ENCODE peak calls at places on chromosomes 7 and 10, in four cellular contexts. Q is A549, G is K562, N is GM12878. K is an unnamed sample.

GRCh38 chr10:112913661-112914287 is 36.3 kb upstream of the TCF7L2 start:
- DNase-seq in Q (no peak), G (no peak), N (no peak), K (no peak)

GRCh38 chr10:510415-510881 is 179.0 kb downstream of the DIP2C start:
- DNase-seq in Q (no peak), G (no peak), N (no peak), K (no peak)

GRCh38 chr7:147833549-147833948 is 757.0 kb upstream of the C7orf33 start:
- DNase-seq in Q (peak), G (no peak), N (no peak), K (no peak)

GRCh38 chr7:126700807-126701604 is 551.7 kb downstream of the GRM8 start:
- DNase-seq in Q (peak), G (peak), N (peak), K (peak)

GRCh38 chr10:1116051-1116450 is 59.9 kb downstream of the WDR37 start:
- DNase-seq in Q (no peak), G (no peak), N (no peak), K (no peak)

GRCh38 chr10:89398003-89398749 is 5.8 kb downstream of the IFIT1 start:
- DNase-seq in Q (peak), G (no peak), N (no peak), K (no peak)

GRCh38 chr10:129305046-129305445 is 162.0 kb upstream of the MGMT start:
- DNase-seq in Q (no peak), G (no peak), N (no peak), K (no peak)

GRCh38 chr7:41732279-41733062 is 29.6 kb upstream of the INHBA start:
- DNase-seq in Q (no peak), G (no peak), N (no peak), K (no peak)

GRCh38 chr7:157392256-157393037 is 55.6 kb downstream of the DNAJB6 start:
- DNase-seq in Q (no peak), G (no peak), N (no peak), K (no peak)

GRCh38 chr7:105621617-105622016 is 40.3 kb upstream of the EFCAB10 start:
- DNase-seq in Q (no peak), G (no peak), N (no peak), K (no peak)

GRCh38 chr7:98802088-98802780 is 67.6 kb downstream of the TMEM130 start:
- DNase-seq in Q (peak), G (peak), N (peak), K (peak)

GRCh38 chr7:71615017-71615416 is 483.1 kb downstream of the GALNT17 start:
- DNase-seq in Q (no peak), G (no peak), N (no peak), K (no peak)

GRCh38 chr7:69042138-69042537 is 556.1 kb upstream of the AUTS2 start:
- DNase-seq in Q (no peak), G (no peak), N (no peak), K (no peak)

GRCh38 chr10:480928-481551 is 208.4 kb downstream of the DIP2C start:
- DNase-seq in Q (no peak), G (no peak), N (no peak), K (no peak)

GRCh38 chr7:28130277-28130676 is 50.3 kb downstream of the JAZF1 start:
- DNase-seq in Q (no peak), G (no peak), N (no peak), K (no peak)

GRCh38 chr7:3095046-3095445 is 51.4 kb upstream of the CARD11 start:
- DNase-seq in Q (no peak), G (no peak), N (no peak), K (no peak)

GRCh38 chr7:151125835-151126481 is 39.7 kb downstream of the AGAP3 start:
- DNase-seq in Q (no peak), G (peak), N (no peak), K (no peak)

GRCh38 chr10:100370561-100370975 is 23.5 kb downstream of the SCD start:
- DNase-seq in Q (peak), G (no peak), N (no peak), K (peak)

GRCh38 chr7:99258501-99258900 is 14.1 kb upstream of the MYH16 start:
- DNase-seq in Q (no peak), G (no peak), N (no peak), K (no peak)

GRCh38 chr10:48439031-48439430 is 132.6 kb downstream of the MAPK8 start:
- DNase-seq in Q (no peak), G (no peak), N (no peak), K (no peak)

GRCh38 chr10:48442090-48442808 is 135.8 kb downstream of the MAPK8 start:
- DNase-seq in Q (no peak), G (no peak), N (no peak), K (no peak)

GRCh38 chr10:48439581-48440041 is 133.1 kb downstream of the MAPK8 start:
- DNase-seq in Q (no peak), G (no peak), N (no peak), K (peak)

GRCh38 chr10:48440771-48441170 is 134.3 kb downstream of the MAPK8 start:
- DNase-seq in Q (no peak), G (no peak), N (no peak), K (no peak)

DNA sequence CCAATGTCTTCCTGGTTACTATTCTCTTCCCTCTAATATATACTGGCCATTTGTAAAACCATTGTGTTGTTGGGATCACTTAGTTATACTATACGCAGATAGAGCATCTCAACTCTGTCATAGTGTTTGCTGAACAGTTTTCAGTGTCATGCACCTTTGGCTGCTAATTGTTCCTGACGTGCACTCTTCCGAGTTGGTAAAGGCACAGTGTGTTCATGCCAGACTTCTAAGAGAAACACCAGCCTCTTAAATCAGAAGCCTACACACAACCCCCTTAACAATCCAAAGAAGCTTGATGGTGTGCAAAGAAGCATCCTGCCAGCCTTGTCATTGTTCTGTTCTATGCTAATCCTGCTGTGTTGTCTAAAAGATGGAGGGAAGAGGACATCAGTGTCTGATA is 131.1 kb downstream of the MAPK8 start:
- DNase-seq in Q (no peak), G (no peak), N (no peak), K (no peak)
- TF ChIP-seq CHD4 in Q (no peak), G (no peak), N (no peak), K (no peak)

DNA sequence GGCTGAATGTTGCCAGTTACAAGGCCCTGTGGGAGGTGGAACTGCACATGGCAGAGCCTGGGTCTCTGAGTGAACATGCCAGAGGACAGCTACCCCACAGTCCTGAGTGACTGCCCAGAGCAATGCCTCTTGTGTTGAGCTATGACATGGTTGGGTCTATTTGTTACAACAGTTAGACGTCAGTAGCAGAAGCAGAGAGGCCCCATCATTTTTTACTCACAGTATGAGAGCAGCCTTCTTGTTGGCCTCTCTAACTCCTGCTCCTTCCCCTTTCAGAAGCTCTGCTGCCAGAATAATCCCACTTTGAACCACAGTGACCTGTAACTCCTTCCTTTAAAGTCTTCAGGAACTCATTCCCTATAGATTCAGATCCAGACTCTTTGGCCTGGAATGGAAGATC is 30.8 kb upstream of the NRP1 start:
- DNase-seq in Q (no peak), G (no peak), N (no peak), K (no peak)
- TF ChIP-seq CHD4 in Q (no peak), G (no peak), N (no peak), K (no peak)

GRCh38 chr10:122333037-122333436 is 41.5 kb upstream of the PLEKHA1 start:
- DNase-seq in Q (no peak), G (no peak), N (no peak), K (no peak)
- TF ChIP-seq CHD4 in Q (no peak), G (no peak), N (no peak), K (no peak)

GRCh38 chr10:104300736-104301292 is 31.8 kb downstream of the GSTO2 start:
- DNase-seq in Q (peak), G (no peak), N (no peak), K (no peak)

GRCh38 chr10:104300002-104300735 is 31.2 kb downstream of the GSTO2 start:
- DNase-seq in Q (peak), G (no peak), N (no peak), K (no peak)

GRCh38 chr10:104296687-104297436 is 27.9 kb downstream of the GSTO2 start:
- DNase-seq in Q (no peak), G (no peak), N (no peak), K (no peak)

GRCh38 chr10:104297697-104298660 is 29.0 kb downstream of the GSTO2 start:
- DNase-seq in Q (no peak), G (peak), N (no peak), K (no peak)

GRCh38 chr10:104299031-104299904 is 30.3 kb downstream of the GSTO2 start:
- DNase-seq in Q (no peak), G (no peak), N (no peak), K (no peak)
- TF ChIP-seq CHD4 in Q (no peak), G (no peak), N (no peak), K (no peak)

GRCh38 chr7:30837581-30837980 is 66.4 kb downstream of the MINDY4 start:
- DNase-seq in Q (no peak), G (no peak), N (no peak), K (no peak)
- TF ChIP-seq CHD4 in Q (no peak), G (no peak), N (no peak), K (no peak)

GRCh38 chr7:43583424-43584199 is 704 bp downstream of the STK17A start:
- DNase-seq in Q (peak), G (no peak), N (no peak), K (peak)
- TF ChIP-seq CHD4 in Q (no peak), G (no peak), N (no peak), K (no peak)

K was measured in HepG2.